ENCODE peak calls at places on chromosomes 5 and 9, in seven cellular contexts. One of them, this sample, is unnamed.

GRCh38 chr5:141596867-141597266 is 21.9 kb downstream of the DIAPH1 start:
- DNase-seq in neural progenitor cell: no peak
- DNase-seq in GM23338: no peak
- DNase-seq in transverse colon: no peak
- DNase-seq in fibroblast of lung: no peak
- DNase-seq in prostate gland: no peak
- DNase-seq in spleen: no peak
- DNase-seq in this sample: no peak

GRCh38 chr5:53642006-53642405 is 81.6 kb downstream of the NDUFS4 start:
- DNase-seq in neural progenitor cell: peak
- DNase-seq in GM23338: no peak
- DNase-seq in transverse colon: no peak
- DNase-seq in fibroblast of lung: peak
- DNase-seq in prostate gland: no peak
- DNase-seq in spleen: no peak
- DNase-seq in this sample: peak

GRCh38 chr9:74362423-74362822 is 134.7 kb upstream of the RORB start:
- DNase-seq in neural progenitor cell: no peak
- DNase-seq in GM23338: no peak
- DNase-seq in transverse colon: no peak
- DNase-seq in fibroblast of lung: no peak
- DNase-seq in prostate gland: no peak
- DNase-seq in spleen: no peak
- DNase-seq in this sample: no peak

GRCh38 chr5:135208555-135209494 is 174.8 kb upstream of the PITX1 start:
- DNase-seq in neural progenitor cell: no peak
- DNase-seq in GM23338: peak
- DNase-seq in transverse colon: peak
- DNase-seq in fibroblast of lung: peak
- DNase-seq in prostate gland: no peak
- DNase-seq in spleen: peak
- DNase-seq in this sample: peak

GRCh38 chr5:122699226-122699625 is 75.7 kb upstream of the SNX2 start:
- DNase-seq in neural progenitor cell: no peak
- DNase-seq in GM23338: no peak
- DNase-seq in transverse colon: no peak
- DNase-seq in fibroblast of lung: peak
- DNase-seq in prostate gland: no peak
- DNase-seq in spleen: no peak
- DNase-seq in this sample: no peak

GRCh38 chr9:95065224-95065623 is 252.3 kb downstream of the FANCC start:
- DNase-seq in neural progenitor cell: no peak
- DNase-seq in GM23338: no peak
- DNase-seq in transverse colon: no peak
- DNase-seq in fibroblast of lung: no peak
- DNase-seq in prostate gland: no peak
- DNase-seq in spleen: no peak
- DNase-seq in this sample: no peak

GRCh38 chr9:94767331-94768099 is 41.0 kb downstream of the AOPEP start:
- DNase-seq in neural progenitor cell: no peak
- DNase-seq in GM23338: no peak
- DNase-seq in transverse colon: no peak
- DNase-seq in fibroblast of lung: peak
- DNase-seq in prostate gland: no peak
- DNase-seq in spleen: no peak
- DNase-seq in this sample: peak

GRCh38 chr5:72427488-72428437 is 79.4 kb downstream of the ZNF366 start:
- DNase-seq in neural progenitor cell: peak
- DNase-seq in GM23338: peak
- DNase-seq in transverse colon: no peak
- DNase-seq in fibroblast of lung: peak
- DNase-seq in prostate gland: no peak
- DNase-seq in spleen: no peak
- DNase-seq in this sample: peak

GRCh38 chr5:107058239-107058638 is 612.5 kb downstream of the EFNA5 start:
- DNase-seq in neural progenitor cell: no peak
- DNase-seq in GM23338: no peak
- DNase-seq in transverse colon: no peak
- DNase-seq in fibroblast of lung: peak
- DNase-seq in prostate gland: peak
- DNase-seq in spleen: no peak
- DNase-seq in this sample: no peak

GRCh38 chr5:30102185-30102584 is 1091.3 kb upstream of the CDH6 start:
- DNase-seq in neural progenitor cell: no peak
- DNase-seq in GM23338: no peak
- DNase-seq in transverse colon: no peak
- DNase-seq in fibroblast of lung: no peak
- DNase-seq in prostate gland: no peak
- DNase-seq in spleen: no peak
- DNase-seq in this sample: no peak

GRCh38 chr5:38265546-38266179 is 7.3 kb downstream of the EGFLAM start:
- DNase-seq in neural progenitor cell: peak
- DNase-seq in GM23338: peak
- DNase-seq in transverse colon: peak
- DNase-seq in fibroblast of lung: peak
- DNase-seq in prostate gland: peak
- DNase-seq in spleen: no peak
- DNase-seq in this sample: peak

GRCh38 chr9:125878241-125878640 is 131.1 kb downstream of the PBX3 start:
- DNase-seq in neural progenitor cell: no peak
- DNase-seq in GM23338: peak
- DNase-seq in transverse colon: no peak
- DNase-seq in fibroblast of lung: peak
- DNase-seq in prostate gland: no peak
- DNase-seq in spleen: no peak
- DNase-seq in this sample: no peak

GRCh38 chr5:151595411-151595826 is 4.3 kb upstream of the FAT2 start:
- DNase-seq in neural progenitor cell: no peak
- DNase-seq in GM23338: no peak
- DNase-seq in transverse colon: no peak
- DNase-seq in fibroblast of lung: no peak
- DNase-seq in prostate gland: no peak
- DNase-seq in spleen: no peak
- DNase-seq in this sample: no peak

GRCh38 chr5:160620401-160620800 is 198.7 kb downstream of the PTTG1 start:
- DNase-seq in neural progenitor cell: no peak
- DNase-seq in GM23338: no peak
- DNase-seq in transverse colon: no peak
- DNase-seq in fibroblast of lung: no peak
- DNase-seq in prostate gland: no peak
- DNase-seq in spleen: no peak
- DNase-seq in this sample: no peak

GRCh38 chr9:134130503-134131375 is 5.1 kb upstream of the WDR5 start:
- DNase-seq in neural progenitor cell: peak
- DNase-seq in GM23338: peak
- DNase-seq in transverse colon: peak
- DNase-seq in fibroblast of lung: peak
- DNase-seq in prostate gland: peak
- DNase-seq in spleen: no peak
- DNase-seq in this sample: no peak
- TF ChIP-seq CTCF in neural progenitor cell: no peak
- TF ChIP-seq CTCF in GM23338: no peak
- TF ChIP-seq CTCF in transverse colon: no peak
- TF ChIP-seq CTCF in fibroblast of lung: no peak
- TF ChIP-seq CTCF in prostate gland: no peak
- TF ChIP-seq CTCF in spleen: no peak
- TF ChIP-seq CTCF in this sample: no peak

DNA sequence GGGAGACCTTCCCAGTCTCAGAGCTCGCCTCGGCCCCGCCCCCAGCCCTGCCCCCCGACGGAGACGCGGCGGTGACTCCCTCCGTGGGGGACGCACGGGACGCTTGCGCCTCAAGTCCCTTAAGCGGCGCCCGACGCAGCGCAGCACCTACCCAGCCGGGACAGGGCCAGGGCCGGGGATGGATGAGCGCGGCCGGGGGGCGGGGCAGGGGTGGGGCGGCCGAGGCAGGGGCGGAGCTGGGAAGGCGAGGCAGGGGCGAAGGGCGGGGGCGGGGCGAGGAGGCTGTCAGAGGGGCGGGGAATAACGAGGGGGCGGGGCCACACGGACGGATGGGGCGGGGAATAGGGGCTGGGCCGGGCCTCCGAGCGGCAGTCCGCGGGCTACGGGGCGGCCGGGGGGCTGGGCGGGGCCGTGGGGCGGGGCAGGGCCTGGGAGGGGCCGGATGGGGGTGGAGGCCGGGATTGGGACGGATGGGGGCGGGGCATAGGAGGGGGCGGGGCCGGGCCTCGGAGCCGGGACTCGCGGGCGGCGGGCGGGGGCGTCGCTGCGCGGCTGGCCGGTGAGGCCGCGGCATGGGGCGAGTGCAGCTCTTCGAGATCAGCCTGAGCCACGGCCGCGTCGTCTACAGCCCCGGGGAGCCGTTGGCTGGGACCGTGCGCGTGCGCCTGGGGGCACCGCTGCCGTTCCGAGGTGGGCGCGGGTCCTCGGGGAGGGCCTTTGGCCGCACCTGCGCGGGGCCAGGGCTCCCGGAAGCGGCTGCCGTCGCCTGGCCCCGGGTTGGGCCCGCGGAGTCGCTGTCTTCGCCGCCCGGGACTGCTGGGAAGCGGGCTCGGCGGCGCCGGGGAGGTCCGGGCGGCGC is at the start of gene ARRDC1:
- DNase-seq in neural progenitor cell: peak
- DNase-seq in GM23338: peak
- DNase-seq in transverse colon: peak
- DNase-seq in fibroblast of lung: peak
- DNase-seq in prostate gland: peak
- DNase-seq in spleen: peak
- DNase-seq in this sample: peak
- TF ChIP-seq CTCF in neural progenitor cell: no peak
- TF ChIP-seq CTCF in GM23338: no peak
- TF ChIP-seq CTCF in transverse colon: no peak
- TF ChIP-seq CTCF in fibroblast of lung: no peak
- TF ChIP-seq CTCF in prostate gland: no peak
- TF ChIP-seq CTCF in spleen: no peak
- TF ChIP-seq CTCF in this sample: no peak

DNA sequence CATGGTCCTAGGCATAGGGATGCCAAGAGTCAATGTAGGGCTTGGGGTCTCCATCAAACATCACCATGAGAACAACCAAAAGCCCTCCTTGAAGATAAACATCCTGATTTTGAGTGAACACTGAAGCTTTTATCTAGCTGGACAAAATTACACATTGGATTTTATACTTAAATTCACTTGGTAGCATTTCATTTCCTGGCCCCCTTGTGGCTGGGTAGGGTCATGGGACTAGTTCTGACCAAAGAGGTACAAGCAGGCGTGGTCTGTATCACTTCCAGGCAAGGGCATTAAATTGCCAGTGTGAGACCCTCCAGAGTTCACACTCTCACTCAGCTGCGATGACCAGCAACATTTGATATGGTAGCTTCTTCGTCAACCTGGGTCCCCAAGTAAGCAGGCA is 320.3 kb downstream of the ACTL7B start:
- DNase-seq in neural progenitor cell: peak
- DNase-seq in GM23338: peak
- DNase-seq in transverse colon: peak
- DNase-seq in fibroblast of lung: no peak
- DNase-seq in prostate gland: no peak
- DNase-seq in spleen: no peak
- DNase-seq in this sample: no peak
- TF ChIP-seq CTCF in neural progenitor cell: peak
- TF ChIP-seq CTCF in GM23338: peak
- TF ChIP-seq CTCF in transverse colon: peak
- TF ChIP-seq CTCF in fibroblast of lung: peak
- TF ChIP-seq CTCF in prostate gland: no peak
- TF ChIP-seq CTCF in spleen: no peak
- TF ChIP-seq CTCF in this sample: peak

GRCh38 chr9:88716636-88717035 is 181.7 kb downstream of the NXNL2 start:
- DNase-seq in neural progenitor cell: no peak
- DNase-seq in GM23338: no peak
- DNase-seq in transverse colon: no peak
- DNase-seq in fibroblast of lung: peak
- DNase-seq in prostate gland: no peak
- DNase-seq in spleen: no peak
- DNase-seq in this sample: no peak
- TF ChIP-seq CTCF in neural progenitor cell: no peak
- TF ChIP-seq CTCF in GM23338: no peak
- TF ChIP-seq CTCF in transverse colon: no peak
- TF ChIP-seq CTCF in fibroblast of lung: no peak
- TF ChIP-seq CTCF in prostate gland: no peak
- TF ChIP-seq CTCF in spleen: no peak
- TF ChIP-seq CTCF in this sample: no peak

DNA sequence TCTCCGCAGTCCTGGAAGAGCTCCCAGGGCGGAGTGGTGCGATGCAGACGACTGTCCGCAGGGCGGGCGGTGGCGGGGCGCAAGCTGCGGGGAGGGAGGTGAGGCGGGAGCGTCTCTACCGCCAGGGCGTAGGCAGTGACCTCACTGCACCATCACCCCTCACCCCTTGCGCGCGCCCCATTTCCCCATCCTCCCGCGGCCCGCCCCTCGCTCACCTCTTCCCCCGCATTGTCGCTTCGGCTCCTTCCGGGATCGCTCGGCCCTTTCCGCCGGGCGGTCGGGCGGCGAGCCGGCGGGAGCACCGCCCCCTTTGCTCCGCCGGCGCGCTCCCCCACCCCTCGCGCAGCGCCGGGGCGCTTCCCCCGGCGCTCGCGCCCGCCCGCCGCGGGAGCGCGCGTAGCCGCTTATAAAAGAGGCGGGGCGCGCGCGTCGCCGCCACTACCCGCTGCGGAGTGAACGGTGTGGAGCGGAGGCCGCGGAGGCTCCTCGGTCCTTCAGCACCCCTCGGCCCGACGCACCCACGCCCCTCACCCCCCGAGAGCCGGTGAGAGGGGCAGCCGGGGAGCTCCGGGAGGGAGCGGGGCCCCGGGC is at the start of gene SPTAN1:
- DNase-seq in neural progenitor cell: peak
- DNase-seq in GM23338: peak
- DNase-seq in transverse colon: peak
- DNase-seq in fibroblast of lung: peak
- DNase-seq in prostate gland: peak
- DNase-seq in spleen: peak
- DNase-seq in this sample: peak
- TF ChIP-seq CTCF in neural progenitor cell: peak
- TF ChIP-seq CTCF in GM23338: no peak
- TF ChIP-seq CTCF in transverse colon: no peak
- TF ChIP-seq CTCF in fibroblast of lung: no peak
- TF ChIP-seq CTCF in prostate gland: no peak
- TF ChIP-seq CTCF in spleen: peak
- TF ChIP-seq CTCF in this sample: no peak

GRCh38 chr5:145218982-145219381 is 616.2 kb downstream of the PRELID2 start:
- DNase-seq in neural progenitor cell: no peak
- DNase-seq in GM23338: no peak
- DNase-seq in transverse colon: no peak
- DNase-seq in fibroblast of lung: no peak
- DNase-seq in prostate gland: no peak
- DNase-seq in spleen: no peak
- DNase-seq in this sample: no peak
- TF ChIP-seq CTCF in neural progenitor cell: no peak
- TF ChIP-seq CTCF in GM23338: no peak
- TF ChIP-seq CTCF in transverse colon: no peak
- TF ChIP-seq CTCF in fibroblast of lung: no peak
- TF ChIP-seq CTCF in prostate gland: no peak
- TF ChIP-seq CTCF in spleen: no peak
- TF ChIP-seq CTCF in this sample: no peak

This sample was measured in astrocyte of the spinal cord.